ENCODE peak calls at places on chromosome 9, in five cellular contexts. G is HepG2, A is H1, M is GM12891, D is K562. B is an unnamed sample.

GRCh38 chr9:98333703-98334582 is 78.5 kb upstream of the TBC1D2 start:
- DNase-seq in D (peak; percentile 53), G (no peak), A (no peak), M (no peak), B (no peak)

GRCh38 chr9:17462869-17463464 is 115.9 kb upstream of the SH3GL2 start:
- DNase-seq in D (peak; percentile 5), G (peak; percentile 31), A (no peak), M (no peak), B (no peak)

GRCh38 chr9:105187781-105188180 is 56.7 kb upstream of the SLC44A1 start:
- DNase-seq in A (no peak), G (peak; percentile 15), M (no peak), D (no peak), B (no peak)

GRCh38 chr9:99162759-99163364 is 57.9 kb downstream of the TGFBR1 start:
- DNase-seq in G (peak; percentile 43), M (no peak), D (peak; percentile 37), A (no peak), B (no peak)

GRCh38 chr9:16405421-16405820 is 465.0 kb downstream of the BNC2 start:
- DNase-seq in D (no peak), M (no peak), G (no peak), A (no peak), B (no peak)

GRCh38 chr9:94761506-94761905 is 35.0 kb downstream of the AOPEP start:
- DNase-seq in G (no peak), A (no peak), M (no peak), D (no peak), B (no peak)

GRCh38 chr9:14910178-14910805 is at the start of gene FREM1:
- DNase-seq in D (no peak), A (no peak), G (peak; percentile 55), M (no peak), B (no peak)

GRCh38 chr9:70988551-70988950 is 132.9 kb downstream of the TRPM3 start:
- DNase-seq in A (no peak), M (no peak), D (no peak), G (no peak), B (no peak)

GRCh38 chr9:113468716-113469448 is 5.4 kb downstream of the RGS3 start:
- DNase-seq in G (no peak), M (no peak), D (no peak), A (no peak), B (no peak)

GRCh38 chr9:97696025-97696822 is 916 bp downstream of the XPA start:
- DNase-seq in M (no peak), A (no peak), D (no peak), G (peak; percentile 5), B (no peak)

GRCh38 chr9:137174722-137175293 is 3.0 kb upstream of the TMEM210 start:
- DNase-seq in A (no peak), G (no peak), D (no peak), M (no peak), B (no peak)

GRCh38 chr9:99076483-99077171 is 28.3 kb upstream of the TGFBR1 start:
- DNase-seq in M (no peak), G (no peak), A (no peak), D (peak; percentile 86), B (no peak)

GRCh38 chr9:116979461-116979860 is 292.4 kb downstream of the TRIM32 start:
- DNase-seq in G (no peak), M (no peak), A (no peak), D (no peak), B (no peak)

GRCh38 chr9:124779368-124780059 is 2.6 kb downstream of the OLFML2A start:
- DNase-seq in D (no peak), G (peak; percentile 74), M (no peak), A (no peak), B (no peak)

GRCh38 chr9:4066682-4067081 is 233.2 kb downstream of the GLIS3 start:
- DNase-seq in G (no peak), D (no peak), M (no peak), A (no peak), B (no peak)

GRCh38 chr9:88218721-88219120 is 80.4 kb upstream of the SPATA31C2 start:
- DNase-seq in D (no peak), G (no peak), M (no peak), A (no peak), B (no peak)

GRCh38 chr9:84759300-84759750 is 89.8 kb downstream of the NTRK2 start:
- DNase-seq in A (no peak), G (no peak), D (no peak), M (no peak), B (no peak)

GRCh38 chr9:129322641-129323375 is 144.7 kb upstream of the IER5L start:
- DNase-seq in A (no peak), G (no peak), M (no peak), D (no peak), B (no peak)

GRCh38 chr9:114696814-114697544 is 15.0 kb upstream of the TEX48 start:
- DNase-seq in G (no peak), D (no peak), M (peak; percentile 34), A (no peak), B (peak; percentile 32)

GRCh38 chr9:129839324-129840023 is 4.2 kb downstream of the USP20 start:
- DNase-seq in M (no peak), D (no peak), G (no peak), A (no peak), B (no peak)

GRCh38 chr9:120913673-120914266 is 12.8 kb downstream of the TRAF1 start:
- DNase-seq in A (no peak), D (peak; percentile 67), M (no peak), G (no peak), B (no peak)

GRCh38 chr9:133788819-133789733 is 50.9 kb upstream of the SARDH start:
- DNase-seq in D (no peak), G (peak; percentile 80), M (no peak), A (no peak), B (no peak)

GRCh38 chr9:120383999-120384924 is 195.7 kb downstream of the CDK5RAP2 start:
- DNase-seq in D (no peak), M (no peak), G (peak; percentile 93), A (no peak), B (no peak)

GRCh38 chr9:1001838-1002237 is 25.4 kb downstream of the DMRT3 start:
- DNase-seq in G (no peak), A (no peak), M (no peak), D (no peak), B (no peak)

GRCh38 chr9:83013261-83013610 is 49.7 kb downstream of the RASEF start:
- DNase-seq in G (no peak), A (no peak), M (no peak), D (no peak), B (no peak)

GRCh38 chr9:89278551-89278950 is 32.4 kb upstream of the CKS2 start:
- DNase-seq in A (no peak), D (no peak), M (no peak), G (no peak), B (no peak)

GRCh38 chr9:15299374-15299939 is 7.6 kb downstream of the TTC39B start:
- DNase-seq in M (no peak), A (no peak), D (no peak), G (no peak), B (no peak)

GRCh38 chr9:93828331-93829097 is 126.6 kb downstream of the BARX1 start:
- DNase-seq in A (no peak), G (no peak), M (no peak), D (no peak), B (no peak)

GRCh38 chr9:125475385-125475784 is 213.8 kb downstream of the GAPVD1 start:
- DNase-seq in G (no peak), A (no peak), D (no peak), M (no peak), B (no peak)

GRCh38 chr9:125142560-125143376 is 560 bp downstream of the SCAI start:
- DNase-seq in G (no peak), D (no peak), A (no peak), M (no peak), B (no peak)

GRCh38 chr9:127132921-127133647 is 10.6 kb upstream of the ANGPTL2 start:
- DNase-seq in G (no peak), A (no peak), M (no peak), D (no peak), B (no peak)

GRCh38 chr9:127130235-127130634 is 7.8 kb upstream of the ANGPTL2 start:
- DNase-seq in A (no peak), M (no peak), G (no peak), D (no peak), B (no peak)

GRCh38 chr9:127130661-127131538 is 8.5 kb upstream of the ANGPTL2 start:
- DNase-seq in D (no peak), A (no peak), G (peak; percentile 40), M (no peak), B (no peak)

GRCh38 chr9:127132375-127132774 is 9.9 kb upstream of the ANGPTL2 start:
- DNase-seq in D (no peak), M (no peak), G (no peak), A (no peak), B (no peak)

DNA sequence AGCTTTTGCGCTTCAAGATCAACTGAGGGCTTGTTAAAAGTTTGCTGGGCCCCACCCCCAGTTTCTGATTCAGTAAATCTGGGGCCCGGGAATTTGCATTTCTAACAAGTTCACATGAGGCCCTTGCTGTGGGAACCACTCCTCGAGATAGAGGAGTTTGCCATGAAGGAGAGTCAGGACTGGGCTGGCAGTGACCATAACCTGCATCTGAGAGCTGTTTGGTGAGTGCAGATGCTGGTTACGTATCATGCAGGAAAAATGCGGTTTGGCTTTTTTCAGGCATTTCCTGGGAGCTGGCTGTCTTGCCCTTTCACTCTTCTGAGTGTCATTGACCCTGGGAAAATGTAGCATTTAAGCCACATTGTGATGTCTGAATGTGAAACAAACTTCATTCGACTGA is 9.4 kb upstream of the ANGPTL2 start:
- DNase-seq in A (no peak), M (no peak), D (no peak), G (no peak), B (no peak)
- TF ChIP-seq TAF1 in A (no peak), M (no peak), D (no peak), G (no peak), B (no peak)

DNA sequence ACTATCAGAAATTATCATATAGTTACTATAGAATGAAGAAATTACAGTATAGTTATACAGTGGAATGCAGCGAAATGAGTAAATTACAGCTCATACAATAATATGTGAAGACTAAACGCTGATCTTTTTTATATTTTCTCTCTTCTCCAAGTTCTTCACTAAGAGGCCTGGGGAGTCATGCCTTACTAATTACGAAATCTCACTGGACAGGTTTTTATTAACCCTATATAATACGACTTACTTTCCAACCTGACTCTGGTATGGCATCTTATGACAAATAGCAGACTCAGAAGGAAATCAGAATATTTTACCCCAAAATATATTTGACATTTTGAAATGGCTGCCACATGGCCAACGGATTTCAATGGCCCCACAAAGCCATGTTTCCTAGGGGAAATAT is 9.1 kb downstream of the CARNMT1 start:
- DNase-seq in D (no peak), M (no peak), A (no peak), G (no peak), B (no peak)
- TF ChIP-seq POLR2A in D (no peak), M (no peak), A (no peak), G (no peak), B (no peak)

GRCh38 chr9:128034821-128035764 is 32.0 kb downstream of the NAIF1 start:
- DNase-seq in A (peak; percentile 81), M (peak; percentile 46), G (peak; percentile 81), D (peak; percentile 85), B (peak; percentile 67)
- TF ChIP-seq POLR2AphosphoS5 in A (no peak), M (no peak), G (no peak), D (no peak), B (no peak)

GRCh38 chr9:91516061-91516460 is 92.4 kb upstream of the NFIL3 start:
- DNase-seq in M (no peak), G (no peak), D (no peak), A (no peak), B (no peak)

GRCh38 chr9:91516781-91517180 is 93.1 kb upstream of the NFIL3 start:
- DNase-seq in M (no peak), A (no peak), D (no peak), G (no peak), B (no peak)

GRCh38 chr9:91519520-91520270 is 96.1 kb upstream of the NFIL3 start:
- DNase-seq in A (no peak), M (no peak), D (no peak), G (no peak), B (no peak)

GRCh38 chr9:91515074-91515687 is 91.5 kb upstream of the NFIL3 start:
- DNase-seq in A (no peak), M (no peak), D (peak; percentile 49), G (no peak), B (no peak)
- TF ChIP-seq TAF1 in A (no peak), M (no peak), D (peak; percentile 22), G (no peak), B (no peak)